ENCODE peak calls at places on chromosomes 4 and X, in six cellular contexts. D is kidney tubule cell; U is tibial artery; C is CD8-positive, alpha-beta memory T cell; Z is astrocyte of the spinal cord; E is H1. O is an unnamed sample.

GRCh38 chrX:151852294-151852693 is 60.4 kb upstream of the MAGEA4 start:
- DNase-seq in C (no peak), D (no peak), U (no peak), E (no peak), Z (no peak), O (no peak)

GRCh38 chrX:38881727-38882126 is 80.5 kb downstream of the MID1IP1 start:
- DNase-seq in D (no peak), C (no peak), Z (no peak), U (no peak), E (no peak), O (no peak)

GRCh38 chr4:721261-722171 is 15.9 kb downstream of the PCGF3 start:
- DNase-seq in E (no peak), U (no peak), C (no peak), Z (no peak), D (peak; percentile 33), O (no peak)

GRCh38 chr4:152265149-152265621 is 270.7 kb downstream of the FBXW7 start:
- DNase-seq in E (no peak), D (peak; percentile 79), C (no peak), Z (peak; percentile 91), U (no peak), O (no peak)

GRCh38 chr4:1713003-1713397 is 881 bp upstream of the SLBP start:
- DNase-seq in U (no peak), E (no peak), Z (no peak), C (no peak), D (no peak), O (no peak)

GRCh38 chr4:121950680-121951569 is 935 bp downstream of the TRPC3 start:
- DNase-seq in U (peak; percentile 25), E (peak; percentile 76), C (peak; percentile 46), Z (peak; percentile 16), D (peak; percentile 6), O (no peak)

GRCh38 chr4:69759189-69759604 is 1.2 kb downstream of the SULT1B1 start:
- DNase-seq in C (no peak), D (no peak), Z (no peak), U (no peak), E (no peak), O (no peak)

GRCh38 chr4:125780747-125781146 is 466.0 kb downstream of the FAT4 start:
- DNase-seq in E (no peak), U (no peak), Z (no peak), C (no peak), D (no peak), O (no peak)

GRCh38 chr4:21209854-21210253 is 509.6 kb downstream of the PACRGL start:
- DNase-seq in Z (no peak), U (no peak), C (no peak), E (no peak), D (no peak), O (no peak)